ENCODE peak calls at places on chromosomes 1 and 21, in eight cellular contexts. Q, Y, N, W, O, E, R and A are unnamed samples.

GRCh38 chr1:39409055-39409816 is 82.2 kb upstream of the BMP8A start:
- DNase-seq in Y (no peak), E (peak), W (no peak), O (peak), Q (no peak), R (peak), N (peak), A (peak)

GRCh38 chr1:228279011-228279721 is 71.3 kb downstream of the OBSCN start:
- DNase-seq in O (no peak), W (no peak), N (no peak), Y (no peak), E (no peak), Q (no peak), R (no peak), A (no peak)

GRCh38 chr1:2311184-2312032 is 79.9 kb downstream of the MORN1 start:
- DNase-seq in Q (no peak), Y (peak), R (peak), E (peak), N (peak), W (no peak), O (peak), A (no peak)

GRCh38 chr1:19042675-19043578 is 86.5 kb upstream of the IFFO2 start:
- DNase-seq in O (no peak), Y (no peak), W (no peak), E (no peak), N (no peak), R (no peak), Q (no peak), A (no peak)

GRCh38 chr1:89022167-89022959 is at the start of gene GBP3:
- DNase-seq in W (no peak), O (peak), Q (peak), R (peak), N (peak), E (no peak), Y (no peak), A (peak)

GRCh38 chr1:110783292-110783918 is 89.5 kb upstream of the CD53 start:
- DNase-seq in Q (peak), Y (peak), R (peak), O (peak), W (no peak), N (peak), E (peak), A (peak)

GRCh38 chr1:167412920-167413319 is 105.4 kb downstream of the CD247 start:
- DNase-seq in N (no peak), O (no peak), Y (no peak), E (no peak), W (no peak), R (no peak), Q (no peak), A (no peak)

GRCh38 chr1:5403935-5404334 is 588.3 kb downstream of the NPHP4 start:
- DNase-seq in Q (no peak), O (no peak), N (no peak), Y (no peak), W (no peak), R (no peak), E (no peak), A (no peak)

GRCh38 chr1:15049067-15049466 is 104.5 kb upstream of the TMEM51 start:
- DNase-seq in W (no peak), Q (no peak), E (no peak), O (no peak), N (no peak), Y (no peak), R (no peak), A (no peak)

GRCh38 chr21:43975469-43976098 is 36.5 kb upstream of the TRAPPC10 start:
- DNase-seq in R (peak), N (no peak), Q (peak), O (peak), Y (peak), W (peak), E (peak), A (peak)

GRCh38 chr1:225368036-225368552 is 59.7 kb downstream of the LBR start:
- DNase-seq in N (no peak), W (no peak), Q (no peak), E (no peak), R (no peak), O (no peak), Y (no peak), A (no peak)

GRCh38 chr21:35578350-35578782 is 482.0 kb downstream of the SETD4 start:
- DNase-seq in E (no peak), W (no peak), Y (no peak), Q (peak), N (no peak), R (no peak), O (no peak), A (no peak)

GRCh38 chr1:223135176-223135575 is 7.9 kb downstream of the TLR5 start:
- DNase-seq in Y (no peak), E (no peak), N (no peak), R (peak), Q (no peak), O (no peak), W (no peak), A (no peak)

GRCh38 chr1:192797143-192797542 is 11.7 kb upstream of the RGS2 start:
- DNase-seq in W (no peak), N (no peak), Y (no peak), R (no peak), E (no peak), O (no peak), Q (no peak), A (no peak)